ENCODE peak calls at places on chromosomes 12 and 14, in seven cellular contexts. One of them, this sample, is unnamed.

GRCh38 chr14:89290813-89291212 is 126.2 kb downstream of the FOXN3 start:
- DNase-seq in occipital lobe: no peak
- DNase-seq in activated CD4-positive, alpha-beta T cell treated with anti-CD3 and anti-CD28 coated beads, Interleukin-2, amount 50 U/mL, for 1 hour: no peak
- DNase-seq in RKO: no peak
- DNase-seq in H54: no peak
- DNase-seq in NCI-H2081: no peak
- DNase-seq in OCI-LY7: no peak
- DNase-seq in this sample: no peak

GRCh38 chr12:113244015-113244983 is 23.0 kb downstream of the TPCN1 start:
- DNase-seq in H54: no peak
- DNase-seq in OCI-LY7: no peak
- DNase-seq in occipital lobe: peak; percentile 38
- DNase-seq in NCI-H2081: peak; percentile 48
- DNase-seq in RKO: no peak
- DNase-seq in activated CD4-positive, alpha-beta T cell treated with anti-CD3 and anti-CD28 coated beads, Interleukin-2, amount 50 U/mL, for 1 hour: no peak
- DNase-seq in this sample: no peak

GRCh38 chr14:102893452-102893851 is 29.0 kb upstream of the AMN start:
- DNase-seq in OCI-LY7: no peak
- DNase-seq in occipital lobe: no peak
- DNase-seq in RKO: no peak
- DNase-seq in activated CD4-positive, alpha-beta T cell treated with anti-CD3 and anti-CD28 coated beads, Interleukin-2, amount 50 U/mL, for 1 hour: no peak
- DNase-seq in NCI-H2081: no peak
- DNase-seq in H54: no peak
- DNase-seq in this sample: no peak

GRCh38 chr12:91988076-91988475 is 157.6 kb downstream of the BTG1 start:
- DNase-seq in RKO: no peak
- DNase-seq in NCI-H2081: no peak
- DNase-seq in H54: no peak
- DNase-seq in activated CD4-positive, alpha-beta T cell treated with anti-CD3 and anti-CD28 coated beads, Interleukin-2, amount 50 U/mL, for 1 hour: no peak
- DNase-seq in occipital lobe: no peak
- DNase-seq in OCI-LY7: no peak
- DNase-seq in this sample: no peak

GRCh38 chr14:35829449-35829848 is 3.3 kb downstream of the BRMS1L start:
- DNase-seq in RKO: no peak
- DNase-seq in occipital lobe: no peak
- DNase-seq in activated CD4-positive, alpha-beta T cell treated with anti-CD3 and anti-CD28 coated beads, Interleukin-2, amount 50 U/mL, for 1 hour: no peak
- DNase-seq in OCI-LY7: no peak
- DNase-seq in H54: no peak
- DNase-seq in NCI-H2081: no peak
- DNase-seq in this sample: no peak

GRCh38 chr12:68069276-68069675 is 80.0 kb downstream of the IFNG-AS1 start:
- DNase-seq in OCI-LY7: no peak
- DNase-seq in NCI-H2081: no peak
- DNase-seq in RKO: no peak
- DNase-seq in occipital lobe: no peak
- DNase-seq in activated CD4-positive, alpha-beta T cell treated with anti-CD3 and anti-CD28 coated beads, Interleukin-2, amount 50 U/mL, for 1 hour: no peak
- DNase-seq in H54: no peak
- DNase-seq in this sample: no peak

GRCh38 chr12:2490746-2491145 is 304.0 kb upstream of the FKBP4 start:
- DNase-seq in NCI-H2081: no peak
- DNase-seq in activated CD4-positive, alpha-beta T cell treated with anti-CD3 and anti-CD28 coated beads, Interleukin-2, amount 50 U/mL, for 1 hour: no peak
- DNase-seq in H54: no peak
- DNase-seq in occipital lobe: no peak
- DNase-seq in RKO: no peak
- DNase-seq in OCI-LY7: no peak
- DNase-seq in this sample: no peak

GRCh38 chr14:54567634-54568561 is 970 bp downstream of the SAMD4A start:
- DNase-seq in NCI-H2081: peak; percentile 27
- DNase-seq in activated CD4-positive, alpha-beta T cell treated with anti-CD3 and anti-CD28 coated beads, Interleukin-2, amount 50 U/mL, for 1 hour: peak; percentile 37
- DNase-seq in RKO: peak; percentile 69
- DNase-seq in H54: no peak
- DNase-seq in occipital lobe: peak; percentile 53
- DNase-seq in OCI-LY7: peak; percentile 36
- DNase-seq in this sample: no peak

GRCh38 chr12:26821212-26821701 is 11.7 kb downstream of the ITPR2 start:
- DNase-seq in OCI-LY7: no peak
- DNase-seq in RKO: no peak
- DNase-seq in occipital lobe: no peak
- DNase-seq in NCI-H2081: no peak
- DNase-seq in H54: no peak
- DNase-seq in activated CD4-positive, alpha-beta T cell treated with anti-CD3 and anti-CD28 coated beads, Interleukin-2, amount 50 U/mL, for 1 hour: no peak
- DNase-seq in this sample: no peak

GRCh38 chr12:57092876-57093411 is 4.0 kb downstream of the NAB2 start:
- DNase-seq in activated CD4-positive, alpha-beta T cell treated with anti-CD3 and anti-CD28 coated beads, Interleukin-2, amount 50 U/mL, for 1 hour: no peak
- DNase-seq in occipital lobe: no peak
- DNase-seq in NCI-H2081: no peak
- DNase-seq in OCI-LY7: no peak
- DNase-seq in H54: no peak
- DNase-seq in RKO: no peak
- DNase-seq in this sample: no peak

GRCh38 chr12:57240926-57241555 is 9.9 kb downstream of the STAC3 start:
- DNase-seq in NCI-H2081: no peak
- DNase-seq in occipital lobe: peak; percentile 34
- DNase-seq in H54: no peak
- DNase-seq in activated CD4-positive, alpha-beta T cell treated with anti-CD3 and anti-CD28 coated beads, Interleukin-2, amount 50 U/mL, for 1 hour: no peak
- DNase-seq in RKO: no peak
- DNase-seq in OCI-LY7: peak; percentile 64
- DNase-seq in this sample: no peak

GRCh38 chr12:40515041-40515825 is 177.0 kb upstream of the CNTN1 start:
- DNase-seq in occipital lobe: no peak
- DNase-seq in OCI-LY7: no peak
- DNase-seq in H54: no peak
- DNase-seq in NCI-H2081: no peak
- DNase-seq in RKO: no peak
- DNase-seq in activated CD4-positive, alpha-beta T cell treated with anti-CD3 and anti-CD28 coated beads, Interleukin-2, amount 50 U/mL, for 1 hour: no peak
- DNase-seq in this sample: no peak

GRCh38 chr12:11228268-11228879 is 41.1 kb downstream of the PRB3 start:
- DNase-seq in H54: peak; percentile 5
- DNase-seq in occipital lobe: no peak
- DNase-seq in RKO: peak; percentile 70
- DNase-seq in OCI-LY7: peak; percentile 45
- DNase-seq in activated CD4-positive, alpha-beta T cell treated with anti-CD3 and anti-CD28 coated beads, Interleukin-2, amount 50 U/mL, for 1 hour: peak; percentile 1
- DNase-seq in NCI-H2081: peak; percentile 46
- DNase-seq in this sample: peak; percentile 35

GRCh38 chr12:98416845-98417244 is 98.5 kb upstream of the TMPO start:
- DNase-seq in activated CD4-positive, alpha-beta T cell treated with anti-CD3 and anti-CD28 coated beads, Interleukin-2, amount 50 U/mL, for 1 hour: no peak
- DNase-seq in RKO: peak; percentile 19
- DNase-seq in H54: no peak
- DNase-seq in NCI-H2081: no peak
- DNase-seq in OCI-LY7: peak; percentile 25
- DNase-seq in occipital lobe: no peak
- DNase-seq in this sample: no peak

GRCh38 chr12:54215990-54216579 is 27.3 kb upstream of the SMUG1 start:
- DNase-seq in RKO: peak; percentile 35
- DNase-seq in OCI-LY7: peak; percentile 87
- DNase-seq in NCI-H2081: no peak
- DNase-seq in occipital lobe: no peak
- DNase-seq in H54: no peak
- DNase-seq in activated CD4-positive, alpha-beta T cell treated with anti-CD3 and anti-CD28 coated beads, Interleukin-2, amount 50 U/mL, for 1 hour: peak; percentile 30
- DNase-seq in this sample: no peak

GRCh38 chr12:29033519-29033918 is 115.6 kb upstream of the FAR2 start:
- DNase-seq in OCI-LY7: no peak
- DNase-seq in occipital lobe: no peak
- DNase-seq in H54: no peak
- DNase-seq in RKO: no peak
- DNase-seq in activated CD4-positive, alpha-beta T cell treated with anti-CD3 and anti-CD28 coated beads, Interleukin-2, amount 50 U/mL, for 1 hour: no peak
- DNase-seq in NCI-H2081: no peak
- DNase-seq in this sample: no peak

GRCh38 chr12:81330480-81330879 is 252.6 kb downstream of the ACSS3 start:
- DNase-seq in RKO: no peak
- DNase-seq in NCI-H2081: peak; percentile 26
- DNase-seq in OCI-LY7: no peak
- DNase-seq in H54: no peak
- DNase-seq in activated CD4-positive, alpha-beta T cell treated with anti-CD3 and anti-CD28 coated beads, Interleukin-2, amount 50 U/mL, for 1 hour: no peak
- DNase-seq in occipital lobe: no peak
- DNase-seq in this sample: no peak

GRCh38 chr14:75016815-75017214 is 14.1 kb downstream of the EIF2B2 start:
- DNase-seq in occipital lobe: no peak
- DNase-seq in OCI-LY7: no peak
- DNase-seq in H54: no peak
- DNase-seq in RKO: no peak
- DNase-seq in activated CD4-positive, alpha-beta T cell treated with anti-CD3 and anti-CD28 coated beads, Interleukin-2, amount 50 U/mL, for 1 hour: no peak
- DNase-seq in NCI-H2081: no peak
- DNase-seq in this sample: no peak

GRCh38 chr14:38948576-38948975 is 154.5 kb downstream of the SEC23A start:
- DNase-seq in NCI-H2081: no peak
- DNase-seq in RKO: no peak
- DNase-seq in occipital lobe: no peak
- DNase-seq in OCI-LY7: no peak
- DNase-seq in H54: no peak
- DNase-seq in activated CD4-positive, alpha-beta T cell treated with anti-CD3 and anti-CD28 coated beads, Interleukin-2, amount 50 U/mL, for 1 hour: no peak
- DNase-seq in this sample: no peak

GRCh38 chr12:48979602-48980388 is 1.7 kb downstream of the WNT1 start:
- DNase-seq in OCI-LY7: no peak
- DNase-seq in NCI-H2081: no peak
- DNase-seq in RKO: no peak
- DNase-seq in occipital lobe: no peak
- DNase-seq in H54: no peak
- DNase-seq in activated CD4-positive, alpha-beta T cell treated with anti-CD3 and anti-CD28 coated beads, Interleukin-2, amount 50 U/mL, for 1 hour: no peak
- DNase-seq in this sample: no peak

GRCh38 chr14:104821229-104821945 is 20.5 kb downstream of the ZBTB42 start:
- DNase-seq in RKO: no peak
- DNase-seq in occipital lobe: no peak
- DNase-seq in activated CD4-positive, alpha-beta T cell treated with anti-CD3 and anti-CD28 coated beads, Interleukin-2, amount 50 U/mL, for 1 hour: no peak
- DNase-seq in NCI-H2081: no peak
- DNase-seq in H54: no peak
- DNase-seq in OCI-LY7: no peak
- DNase-seq in this sample: no peak

GRCh38 chr14:94690896-94691657 is 78.8 kb downstream of the GSC start:
- DNase-seq in occipital lobe: no peak
- DNase-seq in H54: no peak
- DNase-seq in activated CD4-positive, alpha-beta T cell treated with anti-CD3 and anti-CD28 coated beads, Interleukin-2, amount 50 U/mL, for 1 hour: no peak
- DNase-seq in OCI-LY7: no peak
- DNase-seq in RKO: no peak
- DNase-seq in NCI-H2081: no peak
- DNase-seq in this sample: no peak

GRCh38 chr12:9626291-9626690 is 18.6 kb upstream of the KLRB1 start:
- DNase-seq in H54: no peak
- DNase-seq in RKO: no peak
- DNase-seq in activated CD4-positive, alpha-beta T cell treated with anti-CD3 and anti-CD28 coated beads, Interleukin-2, amount 50 U/mL, for 1 hour: no peak
- DNase-seq in OCI-LY7: no peak
- DNase-seq in occipital lobe: no peak
- DNase-seq in NCI-H2081: no peak
- DNase-seq in this sample: no peak

GRCh38 chr12:108967869-108968540 is 52.9 kb downstream of the SVOP start:
- DNase-seq in occipital lobe: no peak
- DNase-seq in activated CD4-positive, alpha-beta T cell treated with anti-CD3 and anti-CD28 coated beads, Interleukin-2, amount 50 U/mL, for 1 hour: no peak
- DNase-seq in NCI-H2081: no peak
- DNase-seq in RKO: peak; percentile 63
- DNase-seq in H54: no peak
- DNase-seq in OCI-LY7: peak; percentile 57
- DNase-seq in this sample: peak; percentile 40

GRCh38 chr14:104228716-104229620 is 90.6 kb downstream of the KIF26A start:
- DNase-seq in occipital lobe: no peak
- DNase-seq in H54: no peak
- DNase-seq in NCI-H2081: no peak
- DNase-seq in RKO: no peak
- DNase-seq in OCI-LY7: no peak
- DNase-seq in activated CD4-positive, alpha-beta T cell treated with anti-CD3 and anti-CD28 coated beads, Interleukin-2, amount 50 U/mL, for 1 hour: no peak
- DNase-seq in this sample: no peak

GRCh38 chr12:25469861-25470260 is 83.2 kb downstream of the LMNTD1 start:
- DNase-seq in RKO: no peak
- DNase-seq in H54: no peak
- DNase-seq in activated CD4-positive, alpha-beta T cell treated with anti-CD3 and anti-CD28 coated beads, Interleukin-2, amount 50 U/mL, for 1 hour: no peak
- DNase-seq in occipital lobe: no peak
- DNase-seq in NCI-H2081: no peak
- DNase-seq in OCI-LY7: no peak
- DNase-seq in this sample: no peak

GRCh38 chr14:30357791-30358190 is 201.2 kb upstream of the G2E3 start:
- DNase-seq in NCI-H2081: no peak
- DNase-seq in activated CD4-positive, alpha-beta T cell treated with anti-CD3 and anti-CD28 coated beads, Interleukin-2, amount 50 U/mL, for 1 hour: no peak
- DNase-seq in occipital lobe: no peak
- DNase-seq in RKO: no peak
- DNase-seq in H54: no peak
- DNase-seq in OCI-LY7: no peak
- DNase-seq in this sample: no peak

GRCh38 chr14:39203659-39204606 is 28.9 kb downstream of the PNN start:
- DNase-seq in activated CD4-positive, alpha-beta T cell treated with anti-CD3 and anti-CD28 coated beads, Interleukin-2, amount 50 U/mL, for 1 hour: no peak
- DNase-seq in OCI-LY7: no peak
- DNase-seq in RKO: no peak
- DNase-seq in NCI-H2081: no peak
- DNase-seq in H54: no peak
- DNase-seq in occipital lobe: no peak
- DNase-seq in this sample: peak; percentile 27

GRCh38 chr12:6333029-6333428 is 8.8 kb downstream of the TNFRSF1A start:
- DNase-seq in OCI-LY7: no peak
- DNase-seq in NCI-H2081: no peak
- DNase-seq in occipital lobe: no peak
- DNase-seq in H54: no peak
- DNase-seq in RKO: no peak
- DNase-seq in activated CD4-positive, alpha-beta T cell treated with anti-CD3 and anti-CD28 coated beads, Interleukin-2, amount 50 U/mL, for 1 hour: no peak
- DNase-seq in this sample: no peak

This sample was measured in HCT116.